ENCODE peak calls at places on chromosomes 2 and 18, in ten cellular contexts. N, O, W, R, E, K, A, I, U and B are unnamed samples.
A peak's percentile ranks its signal among the peaks of the same experiment; 100 is the strongest.

GRCh38 chr18:78531637-78532036 is 448.0 kb upstream of the SALL3 start:
- ATAC-seq in N (no peak), O (no peak), W (no peak), R (no peak), E (no peak), K (no peak), A (no peak), I (no peak), U (no peak), B (no peak)

GRCh38 chr2:36541891-36542595 is 55.9 kb downstream of the FEZ2 start:
- ATAC-seq in N (no peak), O (no peak), W (no peak), R (peak; percentile 58), E (no peak), K (no peak), A (peak; percentile 50), I (no peak), U (no peak), B (no peak)

GRCh38 chr2:59342166-59342565 is 1101.0 kb upstream of the FANCL start:
- ATAC-seq in N (no peak), O (no peak), W (no peak), R (no peak), E (no peak), K (no peak), A (no peak), I (no peak), U (no peak), B (no peak)

GRCh38 chr2:54423213-54423612 is 32.9 kb upstream of the SPTBN1 start:
- ATAC-seq in N (no peak), O (no peak), W (no peak), R (no peak), E (no peak), K (no peak), A (peak; percentile 36), I (no peak), U (no peak), B (no peak)

GRCh38 chr2:64838817-64839216 is 150.4 kb upstream of the SLC1A4 start:
- ATAC-seq in N (peak; percentile 73), O (no peak), W (no peak), R (no peak), E (peak; percentile 49), K (no peak), A (peak; percentile 21), I (peak; percentile 83), U (no peak), B (peak; percentile 84)

GRCh38 chr2:235734168-235734567 is 240.3 kb downstream of the AGAP1 start:
- ATAC-seq in N (no peak), O (no peak), W (no peak), R (no peak), E (no peak), K (no peak), A (no peak), I (no peak), U (no peak), B (no peak)

GRCh38 chr2:65026154-65026553 is 30.1 kb upstream of the CEP68 start:
- ATAC-seq in N (no peak), O (no peak), W (no peak), R (no peak), E (no peak), K (no peak), A (no peak), I (no peak), U (no peak), B (no peak)

GRCh38 chr18:36469471-36469870 is 172.0 kb downstream of the FHOD3 start:
- ATAC-seq in N (no peak), O (no peak), W (no peak), R (no peak), E (peak; percentile 72), K (no peak), A (peak; percentile 78), I (no peak), U (no peak), B (no peak)

GRCh38 chr2:226115102-226115831 is 684.4 kb downstream of the IRS1 start:
- ATAC-seq in N (peak; percentile 75), O (peak; percentile 72), W (no peak), R (peak; percentile 76), E (peak; percentile 72), K (peak; percentile 97), A (no peak), I (peak; percentile 91), U (no peak), B (peak; percentile 91)

GRCh38 chr2:40400336-40400953 is 51.4 kb downstream of the SLC8A1 start:
- ATAC-seq in N (no peak), O (no peak), W (no peak), R (peak; percentile 38), E (no peak), K (no peak), A (no peak), I (no peak), U (no peak), B (no peak)

GRCh38 chr2:224918626-224919471 is 123.4 kb downstream of the DOCK10 start:
- ATAC-seq in N (no peak), O (peak; percentile 23), W (no peak), R (no peak), E (no peak), K (no peak), A (no peak), I (no peak), U (no peak), B (peak; percentile 17)

GRCh38 chr2:216839626-216840132 is 20.2 kb downstream of the TNP1 start:
- ATAC-seq in N (no peak), O (no peak), W (no peak), R (no peak), E (no peak), K (no peak), A (no peak), I (no peak), U (no peak), B (no peak)

GRCh38 chr2:24409700-24410556 is 49.6 kb upstream of the ITSN2 start:
- ATAC-seq in N (peak; percentile 97), O (peak; percentile 87), W (peak; percentile 50), R (peak; percentile 85), E (peak; percentile 84), K (no peak), A (peak; percentile 91), I (peak; percentile 72), U (peak; percentile 70), B (peak; percentile 78)

GRCh38 chr2:168731002-168731401 is 71.4 kb upstream of the NOSTRIN start:
- ATAC-seq in N (no peak), O (no peak), W (no peak), R (no peak), E (no peak), K (no peak), A (no peak), I (no peak), U (no peak), B (no peak)